ENCODE peak calls at places on chromosome 15, in nine cellular contexts. One of them, this sample, is unnamed.

GRCh38 chr15:99168601-99169580 is 64.0 kb downstream of the SYNM start:
- DNase-seq in ovary: no peak
- DNase-seq in fibroblast of lung: no peak
- DNase-seq in gastrocnemius medialis: no peak
- DNase-seq in PC-3: no peak
- DNase-seq in right lobe of liver: no peak
- DNase-seq in CD8-positive, alpha-beta T cell: no peak
- DNase-seq in GM12865: no peak
- DNase-seq in A549: no peak
- DNase-seq in this sample: no peak

GRCh38 chr15:34038023-34038403 is 991 bp downstream of the AVEN start:
- DNase-seq in ovary: no peak
- DNase-seq in fibroblast of lung: no peak
- DNase-seq in gastrocnemius medialis: no peak
- DNase-seq in PC-3: no peak
- DNase-seq in right lobe of liver: no peak
- DNase-seq in CD8-positive, alpha-beta T cell: no peak
- DNase-seq in GM12865: no peak
- DNase-seq in A549: no peak
- DNase-seq in this sample: no peak

GRCh38 chr15:78620021-78620838 is 566 bp downstream of the CHRNA3 start:
- DNase-seq in ovary: no peak
- DNase-seq in fibroblast of lung: peak; percentile 18
- DNase-seq in gastrocnemius medialis: no peak
- DNase-seq in PC-3: no peak
- DNase-seq in right lobe of liver: no peak
- DNase-seq in CD8-positive, alpha-beta T cell: peak; percentile 6
- DNase-seq in GM12865: no peak
- DNase-seq in A549: peak; percentile 70
- DNase-seq in this sample: no peak

GRCh38 chr15:96285306-96285705 is 45.2 kb upstream of the NR2F2 start:
- DNase-seq in ovary: no peak
- DNase-seq in fibroblast of lung: peak; percentile 100
- DNase-seq in gastrocnemius medialis: peak; percentile 51
- DNase-seq in PC-3: no peak
- DNase-seq in right lobe of liver: no peak
- DNase-seq in CD8-positive, alpha-beta T cell: no peak
- DNase-seq in GM12865: no peak
- DNase-seq in A549: no peak
- DNase-seq in this sample: peak; percentile 36

GRCh38 chr15:94666553-94666952 is 435.2 kb downstream of the MCTP2 start:
- DNase-seq in ovary: no peak
- DNase-seq in fibroblast of lung: no peak
- DNase-seq in gastrocnemius medialis: no peak
- DNase-seq in PC-3: no peak
- DNase-seq in right lobe of liver: no peak
- DNase-seq in CD8-positive, alpha-beta T cell: no peak
- DNase-seq in GM12865: no peak
- DNase-seq in A549: no peak
- DNase-seq in this sample: no peak

GRCh38 chr15:31257286-31257685 is 69.3 kb upstream of the KLF13 start:
- DNase-seq in ovary: no peak
- DNase-seq in fibroblast of lung: no peak
- DNase-seq in gastrocnemius medialis: no peak
- DNase-seq in PC-3: no peak
- DNase-seq in right lobe of liver: no peak
- DNase-seq in CD8-positive, alpha-beta T cell: no peak
- DNase-seq in GM12865: peak; percentile 66
- DNase-seq in A549: no peak
- DNase-seq in this sample: no peak

GRCh38 chr15:27670481-27670880 is 428.6 kb downstream of the OCA2 start:
- DNase-seq in ovary: no peak
- DNase-seq in fibroblast of lung: no peak
- DNase-seq in gastrocnemius medialis: no peak
- DNase-seq in PC-3: no peak
- DNase-seq in right lobe of liver: no peak
- DNase-seq in CD8-positive, alpha-beta T cell: no peak
- DNase-seq in GM12865: no peak
- DNase-seq in A549: no peak
- DNase-seq in this sample: no peak

GRCh38 chr15:81531141-81531592 is 157.2 kb upstream of the TMC3 start:
- DNase-seq in ovary: no peak
- DNase-seq in fibroblast of lung: peak; percentile 71
- DNase-seq in gastrocnemius medialis: no peak
- DNase-seq in PC-3: peak; percentile 2
- DNase-seq in right lobe of liver: no peak
- DNase-seq in CD8-positive, alpha-beta T cell: no peak
- DNase-seq in GM12865: no peak
- DNase-seq in A549: no peak
- DNase-seq in this sample: peak; percentile 15

GRCh38 chr15:84598993-84599392 is 1.8 kb upstream of the ZSCAN2 start:
- DNase-seq in ovary: peak; percentile 37
- DNase-seq in fibroblast of lung: peak; percentile 55
- DNase-seq in gastrocnemius medialis: no peak
- DNase-seq in PC-3: peak; percentile 62
- DNase-seq in right lobe of liver: peak; percentile 68
- DNase-seq in CD8-positive, alpha-beta T cell: no peak
- DNase-seq in GM12865: peak; percentile 45
- DNase-seq in A549: peak; percentile 95
- DNase-seq in this sample: no peak

GRCh38 chr15:96849501-96849900 is 519.0 kb downstream of the NR2F2 start:
- DNase-seq in ovary: no peak
- DNase-seq in fibroblast of lung: peak; percentile 63
- DNase-seq in gastrocnemius medialis: no peak
- DNase-seq in PC-3: no peak
- DNase-seq in right lobe of liver: no peak
- DNase-seq in CD8-positive, alpha-beta T cell: no peak
- DNase-seq in GM12865: no peak
- DNase-seq in A549: no peak
- DNase-seq in this sample: no peak

GRCh38 chr15:63332367-63333078 is 49.1 kb downstream of the CA12 start:
- DNase-seq in ovary: no peak
- DNase-seq in fibroblast of lung: peak; percentile 86
- DNase-seq in gastrocnemius medialis: no peak
- DNase-seq in PC-3: peak; percentile 98
- DNase-seq in right lobe of liver: no peak
- DNase-seq in CD8-positive, alpha-beta T cell: no peak
- DNase-seq in GM12865: no peak
- DNase-seq in A549: peak; percentile 77
- DNase-seq in this sample: no peak

GRCh38 chr15:90201944-90202375 is 830 bp downstream of the SEMA4B start:
- DNase-seq in ovary: no peak
- DNase-seq in fibroblast of lung: no peak
- DNase-seq in gastrocnemius medialis: no peak
- DNase-seq in PC-3: no peak
- DNase-seq in right lobe of liver: no peak
- DNase-seq in CD8-positive, alpha-beta T cell: no peak
- DNase-seq in GM12865: no peak
- DNase-seq in A549: no peak
- DNase-seq in this sample: no peak

GRCh38 chr15:63043391-63044076 is 987 bp downstream of the TPM1 start:
- DNase-seq in ovary: no peak
- DNase-seq in fibroblast of lung: no peak
- DNase-seq in gastrocnemius medialis: peak; percentile 39
- DNase-seq in PC-3: no peak
- DNase-seq in right lobe of liver: no peak
- DNase-seq in CD8-positive, alpha-beta T cell: no peak
- DNase-seq in GM12865: no peak
- DNase-seq in A549: no peak
- DNase-seq in this sample: no peak

GRCh38 chr15:37872661-37873060 is 61.8 kb upstream of the TMCO5A start:
- DNase-seq in ovary: no peak
- DNase-seq in fibroblast of lung: no peak
- DNase-seq in gastrocnemius medialis: no peak
- DNase-seq in PC-3: no peak
- DNase-seq in right lobe of liver: peak; percentile 83
- DNase-seq in CD8-positive, alpha-beta T cell: no peak
- DNase-seq in GM12865: no peak
- DNase-seq in A549: no peak
- DNase-seq in this sample: no peak

GRCh38 chr15:51121118-51121517 is 26.4 kb upstream of the TNFAIP8L3 start:
- DNase-seq in ovary: peak; percentile 67
- DNase-seq in fibroblast of lung: peak; percentile 99
- DNase-seq in gastrocnemius medialis: no peak
- DNase-seq in PC-3: peak; percentile 91
- DNase-seq in right lobe of liver: no peak
- DNase-seq in CD8-positive, alpha-beta T cell: no peak
- DNase-seq in GM12865: no peak
- DNase-seq in A549: peak; percentile 71
- DNase-seq in this sample: no peak

GRCh38 chr15:60590935-60591490 is 112.1 kb upstream of the ICE2 start:
- DNase-seq in ovary: peak; percentile 58
- DNase-seq in fibroblast of lung: peak; percentile 25
- DNase-seq in gastrocnemius medialis: peak; percentile 50
- DNase-seq in PC-3: no peak
- DNase-seq in right lobe of liver: peak; percentile 93
- DNase-seq in CD8-positive, alpha-beta T cell: peak; percentile 57
- DNase-seq in GM12865: peak; percentile 67
- DNase-seq in A549: peak; percentile 34
- DNase-seq in this sample: peak; percentile 54

DNA sequence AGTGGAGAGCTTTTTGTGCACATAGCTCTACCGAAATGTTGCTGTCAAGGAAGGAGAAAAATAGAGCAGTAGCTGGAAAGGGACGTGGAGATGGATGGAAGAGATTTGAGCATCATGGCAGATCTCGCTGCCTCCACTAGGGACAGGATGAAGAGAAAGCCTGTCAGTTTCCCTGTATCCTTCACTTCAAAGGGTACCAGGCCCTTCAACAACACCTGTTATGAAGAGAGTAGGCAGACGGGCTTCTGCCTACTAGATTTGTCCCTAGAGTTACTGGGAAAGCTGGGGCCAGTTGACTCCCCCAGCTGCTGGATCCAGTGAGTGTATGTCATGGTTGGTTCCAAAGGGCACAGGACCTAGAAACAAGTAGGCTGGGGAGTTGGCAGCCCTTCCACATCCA is 150.8 kb downstream of the TLE3 start:
- DNase-seq in ovary: no peak
- DNase-seq in fibroblast of lung: no peak
- DNase-seq in gastrocnemius medialis: no peak
- DNase-seq in PC-3: no peak
- DNase-seq in right lobe of liver: no peak
- DNase-seq in CD8-positive, alpha-beta T cell: no peak
- DNase-seq in GM12865: no peak
- DNase-seq in A549: no peak
- DNase-seq in this sample: no peak
- TF ChIP-seq CTCF in ovary: no peak
- TF ChIP-seq CTCF in fibroblast of lung: no peak
- TF ChIP-seq CTCF in gastrocnemius medialis: no peak
- TF ChIP-seq CTCF in PC-3: no peak
- TF ChIP-seq CTCF in right lobe of liver: no peak
- TF ChIP-seq CTCF in CD8-positive, alpha-beta T cell: no peak
- TF ChIP-seq CTCF in GM12865: no peak
- TF ChIP-seq CTCF in A549: no peak
- TF ChIP-seq CTCF in this sample: no peak

GRCh38 chr15:88638626-88639372 is at the start of gene ISG20:
- DNase-seq in ovary: peak; percentile 98
- DNase-seq in fibroblast of lung: peak; percentile 94
- DNase-seq in gastrocnemius medialis: peak; percentile 85
- DNase-seq in PC-3: peak; percentile 97
- DNase-seq in right lobe of liver: peak; percentile 92
- DNase-seq in CD8-positive, alpha-beta T cell: peak; percentile 96
- DNase-seq in GM12865: peak; percentile 99
- DNase-seq in A549: peak; percentile 100
- DNase-seq in this sample: peak; percentile 84
- H3K4me3 ChIP-seq in ovary: peak within 1 kb of the TSS; percentile 44
- H3K4me3 ChIP-seq in fibroblast of lung: peak within 1 kb of the TSS; percentile 32
- H3K4me3 ChIP-seq in gastrocnemius medialis: peak within 1 kb of the TSS; percentile 46
- H3K4me3 ChIP-seq in PC-3: peak within 1 kb of the TSS; percentile 67
- H3K4me3 ChIP-seq in right lobe of liver: peak within 1 kb of the TSS; percentile 49
- H3K4me3 ChIP-seq in CD8-positive, alpha-beta T cell: peak within 1 kb of the TSS; percentile 67
- H3K4me3 ChIP-seq in GM12865: peak within 1 kb of the TSS; percentile 82
- H3K4me3 ChIP-seq in A549: peak within 1 kb of the TSS; percentile 31
- H3K4me3 ChIP-seq in this sample: peak within 1 kb of the TSS; percentile 63

DNA sequence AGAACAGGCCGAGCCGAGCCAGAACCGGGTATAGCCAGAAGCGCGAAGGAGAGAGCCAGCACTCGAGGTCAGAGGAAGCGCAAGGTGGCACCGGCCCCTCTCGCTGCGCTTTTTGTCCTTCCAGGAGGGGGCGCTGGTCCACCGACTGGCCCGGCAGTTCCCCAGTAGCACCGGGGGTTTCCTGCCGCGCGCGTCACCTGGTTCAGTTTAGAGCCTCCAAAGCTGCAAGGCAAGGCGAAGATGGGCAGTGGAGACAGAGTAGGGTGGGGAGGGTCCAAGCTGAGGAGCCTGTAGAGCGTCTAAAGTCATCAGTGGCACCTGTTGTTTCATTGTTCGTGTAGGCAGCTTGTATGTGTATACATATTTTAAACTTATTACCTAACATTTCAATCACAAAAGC is 7.6 kb upstream of the NR2E3 start:
- DNase-seq in ovary: no peak
- DNase-seq in fibroblast of lung: no peak
- DNase-seq in gastrocnemius medialis: no peak
- DNase-seq in PC-3: no peak
- DNase-seq in right lobe of liver: no peak
- DNase-seq in CD8-positive, alpha-beta T cell: no peak
- DNase-seq in GM12865: peak; percentile 49
- DNase-seq in A549: no peak
- DNase-seq in this sample: no peak
- TF ChIP-seq CTCF in ovary: no peak
- TF ChIP-seq CTCF in fibroblast of lung: peak; percentile 17
- TF ChIP-seq CTCF in gastrocnemius medialis: no peak
- TF ChIP-seq CTCF in PC-3: peak; percentile 59
- TF ChIP-seq CTCF in right lobe of liver: peak; percentile 37
- TF ChIP-seq CTCF in CD8-positive, alpha-beta T cell: no peak
- TF ChIP-seq CTCF in GM12865: peak; percentile 48
- TF ChIP-seq CTCF in A549: peak; percentile 34
- TF ChIP-seq CTCF in this sample: peak; percentile 20

DNA sequence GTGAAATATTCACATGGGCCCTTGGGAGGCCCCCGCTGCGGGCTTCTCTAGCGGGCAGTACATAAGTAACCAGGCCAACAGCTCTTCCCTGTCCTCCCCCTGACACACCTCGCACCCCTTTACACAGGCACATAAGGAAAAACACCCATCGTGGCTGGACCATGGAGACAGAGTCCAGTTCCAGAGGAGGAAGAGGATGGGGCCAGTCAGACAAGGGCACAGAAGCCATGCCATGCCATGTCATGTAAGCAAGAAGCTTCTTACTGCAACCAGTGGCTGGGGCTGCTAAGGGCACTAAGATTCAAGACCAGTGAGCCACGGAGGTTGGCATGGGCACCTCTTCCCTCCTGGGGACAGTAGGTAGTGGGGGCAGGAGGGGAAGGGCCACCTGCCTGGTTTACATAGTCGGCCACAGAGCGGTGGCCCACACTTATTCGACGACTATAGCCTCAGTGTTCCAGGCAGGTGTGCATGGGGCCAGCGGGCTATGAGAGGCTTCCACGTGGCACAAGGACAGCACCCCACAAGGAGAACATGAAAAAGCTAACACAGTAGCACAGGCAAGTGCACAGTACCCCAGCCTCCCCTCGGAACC is 5.7 kb upstream of the CYP11A1 start:
- DNase-seq in ovary: no peak
- DNase-seq in fibroblast of lung: no peak
- DNase-seq in gastrocnemius medialis: no peak
- DNase-seq in PC-3: no peak
- DNase-seq in right lobe of liver: no peak
- DNase-seq in CD8-positive, alpha-beta T cell: no peak
- DNase-seq in GM12865: no peak
- DNase-seq in A549: no peak
- DNase-seq in this sample: no peak
- H3K4me3 ChIP-seq in ovary: no peak overlapping the region
- H3K4me3 ChIP-seq in fibroblast of lung: no peak overlapping the region
- H3K4me3 ChIP-seq in gastrocnemius medialis: no peak overlapping the region
- H3K4me3 ChIP-seq in PC-3: peak overlapping the region; percentile 85
- H3K4me3 ChIP-seq in right lobe of liver: no peak overlapping the region
- H3K4me3 ChIP-seq in CD8-positive, alpha-beta T cell: no peak overlapping the region
- H3K4me3 ChIP-seq in GM12865: no peak overlapping the region
- H3K4me3 ChIP-seq in A549: no peak overlapping the region
- H3K4me3 ChIP-seq in this sample: no peak overlapping the region

GRCh38 chr15:56295433-56295832 is 51.8 kb upstream of the RFX7 start:
- DNase-seq in ovary: no peak
- DNase-seq in fibroblast of lung: no peak
- DNase-seq in gastrocnemius medialis: no peak
- DNase-seq in PC-3: peak; percentile 16
- DNase-seq in right lobe of liver: no peak
- DNase-seq in CD8-positive, alpha-beta T cell: no peak
- DNase-seq in GM12865: no peak
- DNase-seq in A549: no peak
- DNase-seq in this sample: no peak
- TF ChIP-seq CTCF in ovary: no peak
- TF ChIP-seq CTCF in fibroblast of lung: no peak
- TF ChIP-seq CTCF in gastrocnemius medialis: no peak
- TF ChIP-seq CTCF in PC-3: peak; percentile 27
- TF ChIP-seq CTCF in right lobe of liver: no peak
- TF ChIP-seq CTCF in CD8-positive, alpha-beta T cell: no peak
- TF ChIP-seq CTCF in GM12865: no peak
- TF ChIP-seq CTCF in A549: no peak
- TF ChIP-seq CTCF in this sample: no peak

This sample was measured in heart right ventricle.